ENCODE peak calls at places on chromosomes 6 and 20, in seven cellular contexts. Z is activated naive CD4-positive, alpha-beta T cell; O is NCI-H460; J is NCI-H748 treated with DMSO at 0.1 percent for 48 hours; I is activated gamma-delta T cell; M is T-helper 17 cell; S is fibroblast of lung. P is an unnamed sample.

GRCh38 chr20:53708129-53708968 is 114.7 kb upstream of the ZNF217 start:
- DNase-seq in Z (no peak), O (no peak), J (no peak), I (no peak), M (no peak), S (peak; percentile 53), P (no peak)

GRCh38 chr20:10553326-10553984 is 118.3 kb downstream of the SLX4IP start:
- DNase-seq in Z (no peak), O (peak; percentile 67), J (peak; percentile 86), I (no peak), M (no peak), S (peak; percentile 87), P (no peak)

GRCh38 chr6:33846226-33846625 is 42.4 kb upstream of the MLN start:
- DNase-seq in Z (no peak), O (no peak), J (no peak), I (no peak), M (no peak), S (no peak), P (no peak)

GRCh38 chr6:133939778-133940667 is 13.0 kb upstream of the TBPL1 start:
- DNase-seq in Z (no peak), O (no peak), J (no peak), I (no peak), M (no peak), S (no peak), P (no peak)

GRCh38 chr20:11792229-11792953 is 125.3 kb upstream of the BTBD3 start:
- DNase-seq in Z (no peak), O (no peak), J (peak; percentile 84), I (no peak), M (no peak), S (no peak), P (no peak)

GRCh38 chr6:84411060-84411629 is 183.7 kb upstream of the CEP162 start:
- DNase-seq in Z (no peak), O (no peak), J (peak; percentile 81), I (no peak), M (no peak), S (peak; percentile 83), P (no peak)

GRCh38 chr20:61846741-61847419 is 218.8 kb downstream of the TAF4 start:
- DNase-seq in Z (no peak), O (no peak), J (no peak), I (no peak), M (no peak), S (no peak), P (no peak)

GRCh38 chr6:14722001-14722567 is 523.8 kb upstream of the JARID2 start:
- DNase-seq in Z (no peak), O (no peak), J (no peak), I (no peak), M (no peak), S (no peak), P (no peak)

GRCh38 chr6:43709654-43710303 is 22.2 kb upstream of the MRPS18A start:
- DNase-seq in Z (no peak), O (no peak), J (no peak), I (no peak), M (no peak), S (no peak), P (no peak)

GRCh38 chr20:64139200-64140081 is 24.8 kb upstream of the MYT1 start:
- DNase-seq in Z (no peak), O (no peak), J (no peak), I (no peak), M (no peak), S (no peak), P (no peak)

GRCh38 chr6:168686831-168687730 is 246.1 kb downstream of the SMOC2 start:
- DNase-seq in Z (no peak), O (no peak), J (no peak), I (no peak), M (no peak), S (no peak), P (no peak)

GRCh38 chr6:148750826-148751225 is 4.0 kb downstream of the UST start:
- DNase-seq in Z (no peak), O (no peak), J (no peak), I (no peak), M (no peak), S (peak; percentile 61), P (no peak)

GRCh38 chr20:41392871-41393704 is 26.5 kb upstream of the EMILIN3 start:
- DNase-seq in Z (no peak), O (no peak), J (no peak), I (no peak), M (no peak), S (peak; percentile 49), P (no peak)

GRCh38 chr20:50541606-50542041 is 31.4 kb downstream of the PTPN1 start:
- DNase-seq in Z (no peak), O (no peak), J (no peak), I (no peak), M (no peak), S (no peak), P (no peak)

GRCh38 chr20:17172826-17173420 is 53.9 kb upstream of the PCSK2 start:
- DNase-seq in Z (no peak), O (no peak), J (no peak), I (no peak), M (no peak), S (no peak), P (no peak)

GRCh38 chr6:12222405-12223366 is 67.5 kb upstream of the EDN1 start:
- DNase-seq in Z (no peak), O (no peak), J (no peak), I (no peak), M (no peak), S (no peak), P (no peak)

GRCh38 chr20:57988828-57989227 is 239.6 kb downstream of the ANKRD60 start:
- DNase-seq in Z (no peak), O (no peak), J (no peak), I (no peak), M (no peak), S (no peak), P (no peak)